ENCODE peak calls at places on chromosomes 11 and 22, in four cellular contexts. T is H1, I is GM12891, A is K562. J is an unnamed sample.

GRCh38 chr11:71330996-71331395 is 78.6 kb upstream of the SHANK2 start:
- DNase-seq in T (no peak), I (no peak), A (no peak), J (no peak)

GRCh38 chr11:104041792-104042191 is 5.4 kb downstream of the DDI1 start:
- DNase-seq in A (no peak), T (no peak), I (no peak), J (no peak)

GRCh38 chr11:35126879-35127576 is 11.9 kb upstream of the CD44 start:
- DNase-seq in T (no peak), A (no peak), I (no peak), J (no peak)

GRCh38 chr11:82763167-82763566 is 29.5 kb upstream of the FAM181B start:
- DNase-seq in A (no peak), T (no peak), I (no peak), J (no peak)

GRCh38 chr11:72224587-72225410 is at the start of gene INPPL1:
- DNase-seq in A (peak), I (no peak), T (peak), J (no peak)

GRCh38 chr11:31303644-31304043 is 65.9 kb downstream of the DCDC1 start:
- DNase-seq in I (no peak), A (no peak), T (no peak), J (no peak)

GRCh38 chr11:123454060-123454651 is 24.1 kb downstream of the GRAMD1B start:
- DNase-seq in A (no peak), I (no peak), T (no peak), J (no peak)

GRCh38 chr11:124798991-124799383 is 1.2 kb downstream of the MSANTD2 start:
- DNase-seq in A (no peak), T (no peak), I (no peak), J (no peak)

GRCh38 chr22:43526951-43527350 is 115.1 kb downstream of the MPPED1 start:
- DNase-seq in I (no peak), T (no peak), A (no peak), J (no peak)

GRCh38 chr22:32752868-32753520 is 48.5 kb upstream of the TIMP3 start:
- DNase-seq in I (no peak), T (no peak), A (no peak), J (no peak)

GRCh38 chr11:130278745-130279144 is 36.0 kb downstream of the ZBTB44 start:
- DNase-seq in I (no peak), A (no peak), T (no peak), J (no peak)

GRCh38 chr11:65981101-65981740 is 19.7 kb downstream of the SART1 start:
- DNase-seq in T (no peak), A (no peak), I (no peak), J (no peak)
- TF ChIP-seq POLR2AphosphoS5 in T (no peak), A (no peak), I (peak), J (peak)

DNA sequence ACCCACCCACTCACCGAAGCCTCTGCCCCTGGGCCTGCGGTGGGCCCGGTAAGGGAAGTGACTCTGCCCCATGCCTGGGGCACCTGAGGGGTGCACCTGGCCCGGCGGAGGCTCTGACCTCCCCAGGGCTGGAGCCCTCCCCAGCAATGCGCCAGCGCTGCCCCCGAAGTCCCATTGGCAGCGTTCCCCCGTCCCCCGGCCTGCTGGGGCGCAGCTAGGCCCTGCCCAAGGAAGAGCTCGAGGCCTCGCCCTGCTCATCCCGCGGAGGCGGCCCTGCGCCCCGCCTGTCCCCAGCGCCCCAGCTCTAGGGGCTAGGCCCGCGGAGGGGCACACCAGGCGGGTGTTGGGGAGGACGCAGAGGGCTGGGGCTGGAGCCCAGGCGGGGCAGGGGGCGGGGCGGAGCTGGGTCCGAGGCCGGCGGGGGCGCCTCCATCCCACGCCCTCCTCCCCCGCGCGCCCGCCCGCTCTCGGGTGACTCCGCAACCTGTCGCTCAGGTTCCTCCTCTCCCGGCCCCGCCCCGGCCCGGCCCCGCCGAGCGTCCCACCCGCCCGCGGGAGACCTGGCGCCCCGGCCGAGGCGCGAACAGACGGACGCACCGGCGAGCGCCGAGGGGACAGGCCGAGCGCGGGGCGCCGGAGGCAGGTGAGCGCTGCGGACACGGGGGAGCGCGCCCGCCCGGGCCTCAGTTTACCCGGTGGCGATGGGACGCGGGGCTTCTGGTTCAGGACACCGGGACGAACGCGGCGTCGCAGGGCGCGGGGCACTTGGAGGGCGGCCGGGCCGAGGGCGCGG is at the start of gene EPS8L2:
- DNase-seq in T (peak), I (no peak), A (peak), J (no peak)
- TF ChIP-seq POLR2A in T (no peak), I (no peak), A (no peak), J (no peak)

DNA sequence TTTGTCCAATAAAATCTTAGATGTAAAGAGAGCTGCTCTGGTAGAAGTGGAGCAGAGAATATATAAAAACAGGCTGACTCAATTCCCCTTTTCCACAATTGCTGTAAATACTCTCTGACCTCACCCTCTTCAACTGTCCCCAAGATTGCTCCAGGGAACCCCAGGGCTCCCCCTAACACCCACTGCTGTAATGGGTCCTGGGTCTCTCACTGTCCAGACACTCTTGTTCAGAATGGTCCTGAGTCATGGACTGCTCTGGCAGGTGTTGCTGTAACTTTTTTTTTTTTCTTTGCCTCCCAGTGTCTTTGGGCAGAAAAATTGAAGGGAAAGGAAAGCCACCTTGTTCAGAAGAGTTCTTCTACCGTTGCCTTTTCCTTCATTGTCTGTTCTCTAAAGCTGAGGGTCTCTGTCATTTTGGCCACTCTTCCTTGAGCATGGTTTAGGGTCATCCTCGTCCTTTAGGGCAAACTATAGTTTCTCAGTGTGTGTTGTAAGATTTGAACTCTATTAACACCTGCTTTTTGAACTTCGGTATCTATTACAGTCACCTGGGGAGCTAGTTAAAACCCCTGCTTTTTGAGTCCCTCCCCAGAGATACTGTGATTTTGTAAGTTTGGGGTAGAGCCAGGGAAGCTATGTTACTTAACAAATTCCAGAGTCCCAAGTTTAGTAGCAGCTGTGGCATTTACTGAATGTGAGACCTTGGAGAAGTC is 209.5 kb downstream of the NAV2 start:
- DNase-seq in T (no peak), A (no peak), I (no peak), J (no peak)
- TF ChIP-seq TAF1 in T (no peak), A (no peak), I (no peak), J (no peak)

GRCh38 chr11:68942090-68942620 is 38.5 kb downstream of the IGHMBP2 start:
- DNase-seq in A (no peak), I (no peak), T (no peak), J (no peak)

GRCh38 chr11:68939583-68940555 is 36.2 kb downstream of the IGHMBP2 start:
- DNase-seq in A (no peak), I (no peak), T (no peak), J (no peak)

GRCh38 chr11:68941324-68942089 is 37.8 kb downstream of the IGHMBP2 start:
- DNase-seq in A (no peak), T (no peak), I (no peak), J (no peak)

GRCh38 chr11:68940651-68941323 is 37.1 kb downstream of the IGHMBP2 start:
- DNase-seq in A (no peak), T (no peak), I (no peak), J (no peak)

GRCh38 chr11:68942751-68943271 is 38.0 kb downstream of the MRGPRD start:
- DNase-seq in A (no peak), T (no peak), I (no peak), J (no peak)
- TF ChIP-seq POLR2AphosphoS5 in A (no peak), T (no peak), I (no peak), J (no peak)

DNA sequence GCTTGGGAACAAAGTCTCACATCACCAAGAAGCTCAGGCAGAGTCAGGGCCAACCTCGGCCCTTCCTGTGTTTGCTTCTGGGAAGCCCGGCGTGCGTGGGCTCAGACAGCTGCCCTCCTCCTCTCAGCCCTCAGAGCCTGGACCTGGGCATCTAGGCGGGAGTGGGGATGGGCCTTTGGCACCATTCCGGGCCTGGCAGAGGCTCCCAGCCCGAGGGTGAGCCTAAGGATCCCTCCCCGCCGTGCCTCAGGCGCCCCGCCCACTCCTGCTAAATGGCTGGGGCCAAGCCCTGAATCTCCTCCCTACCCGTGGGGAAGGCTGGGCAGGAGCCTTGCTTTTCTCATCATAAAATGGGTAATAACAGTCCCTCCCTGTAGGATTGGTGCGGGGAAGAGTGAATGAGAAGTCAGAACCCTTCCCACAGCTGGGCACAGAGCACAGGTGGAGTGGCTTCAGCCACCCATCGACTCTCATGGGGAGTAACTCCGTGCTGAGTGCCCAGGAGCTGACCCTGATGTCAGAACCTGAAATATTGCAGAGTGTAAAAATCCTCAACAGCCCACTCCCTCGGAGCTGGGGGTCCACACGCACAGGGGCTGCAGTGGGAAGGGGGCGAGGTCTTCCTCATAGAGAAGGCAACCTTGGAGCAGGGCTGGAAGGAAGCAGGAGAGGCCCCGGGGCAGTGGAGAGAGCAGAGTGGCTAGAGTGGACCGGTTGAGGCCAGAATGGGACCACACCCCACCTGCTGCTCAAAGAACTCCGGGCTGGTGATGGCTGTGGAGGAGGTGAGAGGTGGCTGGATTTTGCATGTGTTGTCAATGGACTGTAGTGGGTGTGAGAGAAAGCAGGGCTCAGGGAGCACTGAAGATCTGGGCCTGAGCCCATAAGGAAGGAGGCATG is 18.8 kb upstream of the CDKN1C start:
- DNase-seq in A (no peak), T (no peak), I (no peak), J (no peak)
- TF ChIP-seq POLR2A in A (no peak), T (no peak), I (no peak), J (no peak)

GRCh38 chr11:122215244-122215992 is 99.4 kb upstream of the BLID start:
- DNase-seq in T (peak), I (peak), A (peak), J (peak)
- TF ChIP-seq TAF1 in T (no peak), I (no peak), A (no peak), J (no peak)